ENCODE peak calls at places on chromosomes 13 and 19, in four cellular contexts. One of them, this sample, is unnamed.

GRCh38 chr19:6364353-6364752 is 3.0 kb downstream of the CLPP start:
- DNase-seq in lower leg skin: no peak
- DNase-seq in natural killer cell: no peak
- DNase-seq in OCI-LY7: no peak
- DNase-seq in this sample: no peak

GRCh38 chr19:11137542-11138384 is 17.8 kb downstream of the SPC24 start:
- DNase-seq in OCI-LY7: peak; percentile 57
- DNase-seq in natural killer cell: no peak
- DNase-seq in lower leg skin: peak; percentile 97
- DNase-seq in this sample: no peak

GRCh38 chr19:2055871-2056809 is 5.1 kb upstream of the MKNK2 start:
- DNase-seq in OCI-LY7: peak; percentile 57
- DNase-seq in lower leg skin: peak; percentile 93
- DNase-seq in natural killer cell: no peak
- DNase-seq in this sample: no peak

GRCh38 chr13:50422181-50423148 is 407.2 kb downstream of the KCNRG start:
- DNase-seq in OCI-LY7: no peak
- DNase-seq in natural killer cell: no peak
- DNase-seq in lower leg skin: no peak
- DNase-seq in this sample: no peak

GRCh38 chr13:24502567-24503375 is 9.8 kb downstream of the PARP4 start:
- DNase-seq in OCI-LY7: no peak
- DNase-seq in natural killer cell: no peak
- DNase-seq in lower leg skin: no peak
- DNase-seq in this sample: no peak

GRCh38 chr19:18896421-18896841 is 473 bp upstream of the CERS1 start:
- DNase-seq in lower leg skin: no peak
- DNase-seq in OCI-LY7: no peak
- DNase-seq in natural killer cell: no peak
- DNase-seq in this sample: no peak

GRCh38 chr13:100657881-100658315 is 16.7 kb downstream of the TMTC4 start:
- DNase-seq in lower leg skin: no peak
- DNase-seq in natural killer cell: no peak
- DNase-seq in OCI-LY7: no peak
- DNase-seq in this sample: no peak

GRCh38 chr13:106567421-106568224 is at the start of gene ARGLU1:
- DNase-seq in natural killer cell: peak; percentile 97
- DNase-seq in lower leg skin: peak; percentile 98
- DNase-seq in OCI-LY7: peak; percentile 88
- DNase-seq in this sample: peak; percentile 97

GRCh38 chr19:19115954-19116353 is 22.3 kb downstream of the TMEM161A start:
- DNase-seq in OCI-LY7: peak; percentile 58
- DNase-seq in natural killer cell: peak; percentile 42
- DNase-seq in lower leg skin: no peak
- DNase-seq in this sample: peak; percentile 64